ENCODE peak calls at places on chromosomes 6 and 20, in six cellular contexts. H is ovary, D is A549, A is IMR-90, L is right lobe of liver, V is K562. E is an unnamed sample.

GRCh38 chr6:27892596-27893058 is 19.6 kb downstream of the OR2B2 start:
- DNase-seq in H (no peak), D (no peak), A (peak; percentile 27), L (no peak), V (no peak), E (no peak)

GRCh38 chr20:21238400-21238799 is 64.7 kb upstream of the XRN2 start:
- DNase-seq in H (no peak), D (no peak), A (no peak), L (no peak), V (no peak), E (no peak)

GRCh38 chr6:3032986-3033385 is 33.3 kb downstream of the NQO2 start:
- DNase-seq in H (no peak), D (no peak), A (peak; percentile 61), L (no peak), V (no peak), E (no peak)

GRCh38 chr20:12207875-12208274 is 290.2 kb downstream of the BTBD3 start:
- DNase-seq in H (no peak), D (peak; percentile 6), A (peak; percentile 41), L (no peak), V (peak; percentile 8), E (no peak)

GRCh38 chr6:77072694-77073409 is 390.4 kb downstream of the HTR1B start:
- DNase-seq in H (no peak), D (no peak), A (no peak), L (no peak), V (no peak), E (no peak)

GRCh38 chr6:47047479-47048411 is 5.6 kb upstream of the ADGRF1 start:
- DNase-seq in H (no peak), D (peak; percentile 17), A (peak; percentile 62), L (no peak), V (peak; percentile 27), E (peak; percentile 35)

GRCh38 chr6:85452441-85452881 is 2.6 kb downstream of the NT5E start:
- DNase-seq in H (no peak), D (no peak), A (peak; percentile 93), L (no peak), V (no peak), E (no peak)

GRCh38 chr6:56899311-56899710 is 55.6 kb upstream of the BEND6 start:
- DNase-seq in H (no peak), D (no peak), A (peak; percentile 72), L (no peak), V (no peak), E (no peak)

GRCh38 chr6:134619077-134619476 is 301.2 kb upstream of the SGK1 start:
- DNase-seq in H (no peak), D (no peak), A (no peak), L (no peak), V (no peak), E (no peak)

GRCh38 chr6:109793793-109794192 is 102.7 kb downstream of the FIG4 start:
- DNase-seq in H (no peak), D (peak; percentile 55), A (peak; percentile 98), L (no peak), V (peak; percentile 12), E (peak; percentile 28)

GRCh38 chr20:3919352-3919751 is 30.2 kb downstream of the PANK2 start:
- DNase-seq in H (no peak), D (no peak), A (peak; percentile 54), L (no peak), V (no peak), E (no peak)

GRCh38 chr6:15892369-15892768 is 229.5 kb upstream of the DTNBP1 start:
- DNase-seq in H (no peak), D (no peak), A (no peak), L (no peak), V (no peak), E (no peak)

GRCh38 chr6:149060985-149061760 is 256.3 kb upstream of the TAB2 start:
- DNase-seq in H (no peak), D (no peak), A (peak; percentile 70), L (no peak), V (no peak), E (no peak)

GRCh38 chr6:97394160-97394748 is 111.2 kb upstream of the MMS22L start:
- DNase-seq in H (no peak), D (peak; percentile 10), A (peak; percentile 57), L (no peak), V (peak; percentile 62), E (peak; percentile 4)

GRCh38 chr6:2959909-2960719 is 11.3 kb downstream of the SERPINB6 start:
- DNase-seq in H (no peak), D (no peak), A (peak; percentile 90), L (no peak), V (no peak), E (peak; percentile 83)

GRCh38 chr6:133159269-133159795 is 81.8 kb upstream of the EYA4 start:
- DNase-seq in H (no peak), D (no peak), A (peak; percentile 34), L (no peak), V (no peak), E (no peak)

GRCh38 chr6:135185483-135185882 is 4.4 kb downstream of the MYB start:
- DNase-seq in H (no peak), D (no peak), A (no peak), L (no peak), V (no peak), E (no peak)

GRCh38 chr6:30685157-30685976 is 1.1 kb downstream of the PPP1R18 start:
- DNase-seq in H (peak; percentile 50), D (no peak), A (no peak), L (no peak), V (no peak), E (no peak)
- TF ChIP-seq POLR2A in H (no peak), D (no peak), A (no peak), L (no peak), V (no peak), E (no peak)

GRCh38 chr6:41937881-41938574 is 3.6 kb downstream of the CCND3 start:
- DNase-seq in H (no peak), D (no peak), A (no peak), L (no peak), V (no peak), E (no peak)
- TF ChIP-seq POLR2A in H (no peak), D (no peak), A (no peak), L (no peak), V (no peak), E (no peak)

DNA sequence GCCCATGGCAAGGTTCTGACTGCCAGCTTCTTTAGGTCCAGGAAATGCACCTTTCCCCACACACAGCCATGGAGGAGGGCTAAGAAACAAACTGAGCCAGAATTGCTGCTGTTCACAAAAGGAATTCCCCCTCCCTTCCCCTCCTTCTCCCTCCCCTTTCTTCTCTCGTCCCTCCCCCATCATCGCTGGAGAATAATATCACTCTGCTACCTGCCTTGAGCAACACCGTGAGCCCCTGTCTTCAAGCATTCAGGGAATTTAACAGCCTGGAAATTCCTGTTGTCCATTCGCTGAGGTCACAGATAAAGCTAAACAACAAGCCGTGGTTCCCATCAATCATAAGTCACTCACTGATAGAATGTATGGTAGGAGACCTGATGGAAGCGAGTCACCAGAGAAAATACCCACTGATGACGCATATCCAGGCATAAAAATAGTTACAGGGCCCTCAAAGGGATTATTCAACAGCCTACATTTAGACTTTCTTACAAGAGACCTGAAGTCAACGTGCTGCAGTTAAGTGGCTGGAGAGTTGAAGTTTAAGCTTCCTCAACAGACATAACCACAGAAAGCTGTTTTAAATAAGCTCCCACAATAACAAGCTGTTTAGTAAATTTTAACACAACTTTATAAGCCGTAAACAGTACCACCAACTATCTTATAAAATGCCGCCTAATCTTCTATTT is 59.7 kb downstream of the HIVEP2 start:
- DNase-seq in H (peak; percentile 43), D (peak; percentile 41), A (peak; percentile 99), L (no peak), V (no peak), E (peak; percentile 11)
- TF ChIP-seq POLR2A in H (peak; percentile 28), D (no peak), A (peak; percentile 41), L (no peak), V (no peak), E (no peak)

DNA sequence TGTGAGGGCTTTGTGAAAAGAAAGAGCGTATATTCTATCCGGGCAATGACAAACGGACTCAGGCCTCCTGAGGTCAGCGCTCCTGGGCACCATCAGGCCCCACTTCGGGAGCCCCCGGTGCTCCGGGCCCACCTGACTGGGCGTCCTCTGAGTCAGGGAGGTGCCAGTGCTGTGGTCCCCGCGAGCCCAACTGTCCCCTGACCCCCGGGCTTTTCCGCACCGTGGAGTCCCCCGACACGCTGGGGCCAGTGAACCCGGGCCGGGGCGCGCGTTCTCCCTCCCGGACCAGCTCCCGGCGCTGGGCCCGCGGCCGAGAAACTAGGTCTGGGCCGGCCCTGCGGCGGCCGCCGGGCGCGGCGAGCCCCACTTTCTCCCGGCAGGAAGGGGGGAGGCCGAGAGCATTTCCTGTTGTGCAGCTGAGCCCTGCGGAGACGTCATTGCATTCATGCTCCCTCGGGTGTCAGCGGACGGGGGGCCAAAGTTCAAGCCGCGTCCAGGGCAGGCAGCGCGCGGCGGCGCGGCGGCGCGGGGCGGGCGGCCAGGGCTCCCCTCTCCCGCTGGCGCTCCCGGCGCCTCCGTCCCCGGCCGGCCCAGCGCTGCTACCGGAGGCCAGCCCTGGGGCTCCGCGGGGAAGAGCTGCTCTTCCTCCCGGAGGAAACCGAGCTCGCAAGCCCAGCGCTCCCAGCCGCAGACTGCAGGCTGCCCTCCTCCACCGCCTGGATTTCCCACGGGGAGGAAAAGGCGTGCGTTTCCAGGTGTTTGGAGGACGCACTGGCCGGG is 18.3 kb downstream of the HIVEP2 start:
- DNase-seq in H (peak; percentile 94), D (peak; percentile 58), A (peak; percentile 90), L (peak; percentile 93), V (peak; percentile 18), E (peak; percentile 52)
- TF ChIP-seq POLR2A in H (peak; percentile 64), D (peak; percentile 19), A (peak; percentile 72), L (peak; percentile 99), V (no peak), E (peak; percentile 29)

GRCh38 chr6:9458424-9458823 is 956.5 kb downstream of the TFAP2A start:
- DNase-seq in H (no peak), D (no peak), A (no peak), L (no peak), V (no peak), E (no peak)
- TF ChIP-seq POLR2A in H (no peak), D (no peak), A (no peak), L (no peak), V (no peak), E (no peak)

DNA sequence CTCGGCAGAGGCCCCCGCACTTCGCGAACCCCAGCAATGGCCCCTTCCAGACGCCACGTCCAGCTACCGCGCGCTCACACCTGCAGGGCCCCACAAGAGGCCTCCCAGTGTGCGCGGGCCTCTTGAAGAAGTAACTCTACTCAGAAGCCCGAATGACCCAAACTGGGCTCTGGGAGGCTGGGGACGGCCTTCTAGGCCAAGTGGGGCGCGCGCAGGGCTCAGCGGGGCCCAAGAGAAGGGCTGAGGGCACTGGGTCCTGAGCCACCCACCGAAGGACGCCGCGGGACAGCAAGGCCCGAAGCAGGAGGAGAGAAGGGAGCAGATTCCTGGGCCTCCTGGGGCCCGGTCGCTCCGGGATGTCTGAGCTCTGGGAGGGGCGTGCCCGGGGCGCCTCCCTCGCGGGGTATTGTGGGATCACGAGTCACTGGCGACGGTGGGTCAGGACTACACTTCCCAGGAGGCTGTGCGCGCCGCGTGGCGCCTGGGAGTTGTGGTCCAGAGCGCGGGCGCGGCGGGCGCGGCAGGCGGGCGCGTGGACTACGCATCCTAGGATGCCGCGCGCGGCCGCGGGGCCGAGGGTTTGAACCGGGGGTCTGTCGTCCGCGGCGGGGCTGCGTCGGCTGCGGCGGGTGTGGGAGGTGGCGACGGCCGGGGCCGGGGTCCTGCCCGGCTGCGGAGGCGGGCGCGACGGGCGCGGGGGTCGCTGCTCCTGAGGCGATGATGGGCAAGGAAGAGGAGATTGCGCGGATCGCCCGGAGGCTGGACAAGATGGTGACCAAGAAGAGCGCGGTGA is at the start of gene TCEA2:
- DNase-seq in H (peak; percentile 97), D (peak; percentile 96), A (peak; percentile 95), L (peak; percentile 98), V (peak; percentile 94), E (peak; percentile 96)
- TF ChIP-seq POLR2A in H (peak; percentile 63), D (peak; percentile 56), A (peak; percentile 80), L (peak; percentile 79), V (peak; percentile 84), E (peak; percentile 61)